ENCODE peak calls at places on chromosome X, in nine cellular contexts. S, C, P, K, Y, A, U, M and V are unnamed samples. For H3K27me3, the result is how much of the 10 kb centered on the place peaks cover.

GRCh38 chrX:103356023-103356798 is at the start of gene TCEAL9:
- DNase-seq in S (no peak), P (peak), C (peak), Y (peak), U (peak), K (peak), M (no peak), A (peak), V (peak)

GRCh38 chrX:121642415-121642814 is 595.0 kb downstream of the GLUD2 start:
- DNase-seq in U (peak), C (no peak), P (no peak), K (no peak), S (no peak), A (no peak), Y (no peak), M (no peak), V (peak)

GRCh38 chrX:43974076-43974475 is 886 bp upstream of the NDP start:
- DNase-seq in P (no peak), K (no peak), A (no peak), M (no peak), S (no peak), Y (no peak), C (no peak), U (no peak), V (peak)

GRCh38 chrX:134654398-134655012 is 3.8 kb downstream of the PLAC1 start:
- DNase-seq in M (no peak), C (no peak), Y (no peak), K (no peak), A (no peak), P (no peak), U (no peak), S (peak), V (no peak)

GRCh38 chrX:68912113-68912980 is 83.5 kb downstream of the EFNB1 start:
- DNase-seq in C (no peak), K (no peak), U (no peak), S (no peak), A (peak), Y (no peak), P (no peak), M (no peak), V (no peak)

GRCh38 chrX:153687121-153688039 is at the start of gene SLC6A8:
- DNase-seq in S (peak), M (peak), P (peak), U (peak), K (peak), Y (peak), C (peak), A (peak), V (peak)

GRCh38 chrX:151370906-151371305 is 26.1 kb upstream of the VMA21 start:
- DNase-seq in M (no peak), A (no peak), P (no peak), U (no peak), S (no peak), K (no peak), C (no peak), Y (no peak), V (no peak)

GRCh38 chrX:49919617-49920016 is 2.8 kb upstream of the CLCN5 start:
- DNase-seq in C (peak), K (peak), P (peak), U (peak), M (peak), S (peak), A (peak), Y (peak), V (no peak)

GRCh38 chrX:13837290-13837745 is 20.4 kb upstream of the GPM6B start:
- DNase-seq in K (no peak), C (no peak), A (no peak), U (no peak), Y (no peak), S (no peak), P (no peak), M (no peak), V (no peak)

GRCh38 chrX:20432048-20432447 is 165.3 kb upstream of the RPS6KA3 start:
- DNase-seq in Y (no peak), M (no peak), C (no peak), A (no peak), S (no peak), U (peak), P (peak), K (no peak), V (no peak)

GRCh38 chrX:39440734-39441305 is 639.6 kb downstream of the MID1IP1 start:
- DNase-seq in U (no peak), S (peak), Y (no peak), K (no peak), A (no peak), P (no peak), C (no peak), M (peak), V (no peak)

GRCh38 chrX:110992611-110993010 is 103.4 kb upstream of the PAK3 start:
- DNase-seq in P (peak), M (peak), K (no peak), Y (no peak), C (peak), A (no peak), U (no peak), S (peak), V (peak)

GRCh38 chrX:134625315-134625718 is 33.0 kb downstream of the PLAC1 start:
- DNase-seq in K (no peak), M (no peak), P (no peak), Y (no peak), S (no peak), C (no peak), A (no peak), U (peak), V (no peak)

GRCh38 chrX:153521034-153521433 is 3.6 kb downstream of the ATP2B3 start:
- DNase-seq in P (no peak), Y (no peak), S (no peak), C (no peak), U (no peak), A (no peak), K (no peak), M (no peak), V (peak)

GRCh38 chrX:132740316-132741123 is 217.9 kb downstream of the HS6ST2 start:
- DNase-seq in M (no peak), C (no peak), U (no peak), P (no peak), K (no peak), Y (no peak), S (no peak), A (no peak), V (no peak)

GRCh38 chrX:10634681-10635161 is 14.3 kb upstream of the MID1 start:
- DNase-seq in U (peak), Y (no peak), S (no peak), C (no peak), A (no peak), K (no peak), P (peak), M (no peak), V (peak)

GRCh38 chrX:10611441-10612090 is 8.8 kb downstream of the MID1 start:
- DNase-seq in K (no peak), C (no peak), S (no peak), M (no peak), P (no peak), A (no peak), U (no peak), Y (no peak), V (no peak)

GRCh38 chrX:131821945-131822622 is 201.0 kb upstream of the STK26 start:
- DNase-seq in U (peak), K (peak), S (peak), Y (peak), P (peak), A (peak), M (peak), C (peak), V (peak)

GRCh38 chrX:119455264-119455663 is 13.0 kb upstream of the SLC25A5 start:
- DNase-seq in Y (no peak), K (no peak), U (no peak), M (no peak), A (no peak), S (no peak), C (no peak), P (no peak), V (peak)

GRCh38 chrX:136623400-136623799 is 24.6 kb upstream of the CD40LG start:
- DNase-seq in S (no peak), A (no peak), M (no peak), P (no peak), U (no peak), K (no peak), C (no peak), Y (no peak), V (no peak)

GRCh38 chrX:96918864-96919263 is 35.2 kb downstream of the RPA4 start:
- DNase-seq in P (no peak), M (no peak), S (no peak), C (no peak), K (no peak), Y (no peak), U (no peak), A (no peak), V (no peak)

GRCh38 chrX:151013164-151013743 is 30.1 kb downstream of the HMGB3 start:
- DNase-seq in A (no peak), M (no peak), C (no peak), P (no peak), Y (no peak), U (no peak), K (no peak), S (no peak), V (no peak)

GRCh38 chrX:82813671-82814078 is 694.4 kb upstream of the POU3F4 start:
- DNase-seq in C (no peak), K (no peak), S (no peak), M (no peak), P (peak), A (no peak), Y (no peak), U (peak), V (peak)

GRCh38 chrX:150543230-150544155 is 24.9 kb upstream of the MTM1 start:
- DNase-seq in C (no peak), S (no peak), P (no peak), K (peak), M (no peak), A (no peak), Y (no peak), U (no peak), V (no peak)

GRCh38 chrX:85611926-85612325 is 232.5 kb upstream of the POF1B start:
- DNase-seq in M (peak), A (no peak), S (peak), P (no peak), C (no peak), Y (no peak), U (peak), K (no peak), V (peak)

GRCh38 chrX:20143111-20143510 is 1.5 kb upstream of the EIF1AX start:
- DNase-seq in P (no peak), S (no peak), A (no peak), C (no peak), M (no peak), K (no peak), Y (no peak), U (no peak), V (no peak)

GRCh38 chrX:78619829-78620228 is 39.3 kb downstream of the RTL3 start:
- DNase-seq in S (no peak), A (peak), Y (peak), K (peak), P (peak), M (no peak), C (no peak), U (peak), V (no peak)

GRCh38 chrX:71181558-71181909 is 36.9 kb downstream of the NLGN3 start:
- DNase-seq in C (peak), K (no peak), S (no peak), Y (peak), P (no peak), M (peak), U (no peak), A (no peak), V (no peak)

GRCh38 chrX:151722241-151722846 is 6.5 kb downstream of the FATE1 start:
- DNase-seq in A (no peak), P (no peak), K (no peak), Y (peak), C (peak), U (no peak), M (no peak), S (peak), V (no peak)

GRCh38 chrX:45445745-45446412 is 245.2 kb upstream of the DIPK2B start:
- DNase-seq in K (no peak), A (no peak), Y (no peak), U (peak), C (no peak), P (peak), M (no peak), S (peak), V (peak)

GRCh38 chrX:66110112-66110511 is 53.9 kb upstream of the HEPH start:
- DNase-seq in Y (no peak), C (no peak), U (no peak), P (no peak), S (peak), A (no peak), M (peak), K (no peak), V (peak)

GRCh38 chrX:47129879-47130358 is 14.6 kb downstream of the NDUFB11 start:
- DNase-seq in U (no peak), A (no peak), P (no peak), S (no peak), C (no peak), M (no peak), K (no peak), Y (no peak), V (no peak)
- H3K4me3 ChIP-seq in U (peak), A (peak), P (peak), S (peak), C (peak), M (peak), K (peak), Y (peak), V (peak)

DNA sequence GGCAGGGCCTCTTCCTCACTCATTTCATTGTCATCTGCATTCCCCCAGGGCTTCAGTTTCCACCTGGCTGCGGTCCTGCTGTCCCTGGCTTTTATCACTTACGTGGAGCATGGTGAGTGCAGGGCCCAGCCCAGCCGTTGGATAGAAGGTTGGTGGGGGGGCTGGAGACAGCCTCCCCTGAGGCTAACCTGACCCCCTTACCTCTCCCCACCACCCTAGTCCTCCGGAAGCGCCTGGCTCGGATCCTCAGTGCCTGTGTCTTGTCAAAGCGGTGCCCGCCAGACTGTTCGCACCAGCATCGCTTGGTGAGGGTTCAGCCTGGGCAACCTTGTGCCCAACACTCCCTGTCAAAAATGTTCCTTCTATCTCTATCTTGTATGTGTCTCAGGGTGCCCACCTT is 5.8 kb upstream of the EBP start:
- DNase-seq in Y (no peak), S (no peak), A (no peak), C (no peak), U (no peak), P (no peak), M (no peak), K (no peak), V (no peak)
- H3K27ac ChIP-seq in Y (peak), S (no peak), A (no peak), C (no peak), U (no peak), P (no peak), M (no peak), K (peak), V (no peak)

DNA sequence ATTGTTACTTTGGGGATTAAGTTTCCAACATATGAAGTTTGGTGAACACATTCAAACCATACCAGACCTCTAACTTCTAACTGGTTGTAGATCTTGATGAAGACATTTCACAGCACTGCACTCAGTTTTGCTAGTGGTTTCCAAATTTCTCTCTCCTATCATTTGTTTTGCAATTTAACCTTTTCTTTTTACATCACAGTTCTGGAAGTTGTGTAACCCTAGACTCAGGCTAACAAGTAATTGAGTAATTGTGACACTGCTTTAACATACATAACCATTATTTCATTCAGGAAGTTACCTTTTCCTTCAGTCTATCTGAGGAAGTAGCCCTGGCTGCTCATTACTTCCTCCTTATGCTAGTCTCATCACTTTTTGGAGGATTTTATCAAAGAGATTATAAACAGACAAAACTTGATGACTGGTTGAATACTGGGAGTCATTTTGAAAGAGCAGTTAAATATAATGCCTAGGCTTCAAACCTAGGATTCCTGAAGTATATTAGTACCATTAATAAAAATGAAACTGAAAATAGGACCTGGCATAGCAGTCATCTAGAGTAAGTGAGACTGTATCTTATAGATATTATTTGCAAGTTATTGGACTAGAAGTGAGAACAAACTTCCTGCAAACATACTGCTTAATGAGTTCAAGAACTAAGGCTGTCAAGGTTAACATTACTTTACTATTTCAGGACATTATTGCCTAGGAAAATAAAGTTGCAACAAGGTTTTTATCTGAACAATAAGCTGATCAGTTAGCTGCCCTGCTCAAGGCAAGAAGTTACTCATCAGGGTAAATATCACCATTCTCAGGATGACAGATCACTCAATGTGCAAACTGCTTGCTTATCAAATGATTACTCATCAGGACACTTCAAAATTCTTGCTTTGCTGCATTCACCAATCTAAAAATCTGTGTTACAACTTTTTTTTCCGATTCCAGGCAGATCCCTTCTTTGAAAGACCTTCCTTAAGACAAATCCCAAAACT is 25.6 kb upstream of the TEX13C start:
- DNase-seq in S (peak), P (no peak), C (no peak), M (peak), U (no peak), A (no peak), Y (no peak), K (no peak), V (no peak)
- H3K27me3 ChIP-seq in S (under half), P (under half), C (under half), M (under half), U (under half), A (under half), Y (under half), K (under half), V (under half)

GRCh38 chrX:107675823-107676555 is 47.7 kb downstream of the PRPS1 start:
- DNase-seq in U (no peak), P (peak), M (peak), Y (no peak), S (peak), A (no peak), K (no peak), C (peak), V (peak)
- H3K4me3 ChIP-seq in U (peak), P (peak), M (peak), Y (peak), S (peak), A (peak), K (peak), C (no peak), V (peak)

GRCh38 chrX:54808605-54809483 is 1.3 kb downstream of the MAGED2 start:
- DNase-seq in P (peak), M (peak), K (peak), A (peak), S (peak), Y (peak), U (peak), C (peak), V (peak)
- H3K27ac ChIP-seq in P (peak), M (peak), K (peak), A (peak), S (peak), Y (peak), U (peak), C (peak), V (peak)

GRCh38 chrX:100408643-100409315 is 1.3 kb downstream of the PCDH19 start:
- DNase-seq in U (no peak), P (no peak), Y (no peak), A (no peak), K (no peak), S (no peak), M (no peak), C (no peak), V (no peak)

GRCh38 chrX:100407784-100408642 is 2.1 kb downstream of the PCDH19 start:
- DNase-seq in C (no peak), Y (no peak), M (no peak), S (no peak), A (no peak), K (no peak), P (no peak), U (no peak), V (no peak)

GRCh38 chrX:100410901-100411801 is 1.1 kb upstream of the PCDH19 start:
- DNase-seq in M (no peak), A (no peak), S (no peak), P (no peak), U (no peak), K (no peak), C (no peak), Y (no peak), V (no peak)

GRCh38 chrX:100410083-100410590 is at the start of gene PCDH19:
- DNase-seq in C (peak), S (peak), P (peak), K (peak), U (peak), M (peak), A (peak), Y (peak), V (peak)

GRCh38 chrX:100409316-100410082 is 574 bp downstream of the PCDH19 start:
- DNase-seq in S (no peak), P (no peak), K (no peak), U (no peak), Y (no peak), M (no peak), A (no peak), C (no peak), V (no peak)
- H3K27me3 ChIP-seq in S (under half), P (under half), K (under half), U (under half), Y (under half), M (under half), A (under half), C (under half), V (under half)

GRCh38 chrX:33183366-33183765 is 28.0 kb downstream of the DMD start:
- DNase-seq in P (peak), M (peak), S (no peak), K (peak), A (peak), U (peak), Y (peak), C (peak), V (peak)
- H3K4me3 ChIP-seq in P (no peak), M (no peak), S (no peak), K (no peak), A (no peak), U (no peak), Y (no peak), C (no peak), V (no peak)

GRCh38 chrX:63656871-63657580 is 128.0 kb downstream of the ARHGEF9 start:
- DNase-seq in A (peak), S (no peak), K (no peak), Y (no peak), C (no peak), U (peak), M (no peak), P (peak), V (peak)
- H3K27ac ChIP-seq in A (peak), S (no peak), K (peak), Y (peak), C (no peak), U (peak), M (no peak), P (peak), V (no peak)

DNA sequence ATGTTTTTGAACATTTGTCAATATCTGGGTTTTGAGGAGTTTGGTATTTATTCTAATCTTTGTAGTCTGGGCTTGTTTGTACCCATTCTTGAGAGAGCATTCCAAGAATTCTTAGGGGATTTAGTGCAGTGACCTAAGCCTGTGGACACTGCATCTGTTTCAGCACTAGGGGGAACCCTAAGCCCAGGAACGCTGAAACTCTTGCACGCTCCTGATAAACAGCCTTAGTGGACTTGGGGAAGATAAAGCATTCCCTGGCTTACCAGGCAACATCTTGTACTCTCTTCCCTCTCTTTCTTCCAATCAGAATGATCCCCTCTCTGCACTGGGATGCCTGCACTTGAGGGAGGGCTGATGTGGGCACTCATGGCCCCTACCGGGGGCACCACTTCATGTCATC is 654.9 kb upstream of the HTR2C start:
- DNase-seq in P (peak), S (peak), U (peak), C (peak), A (no peak), M (peak), K (no peak), Y (no peak), V (peak)
- H3K27me3 ChIP-seq in P (under half), S (under half), U (under half), C (under half), A (under half), M (under half), K (under half), Y (under half), V (under half)

GRCh38 chrX:15269618-15270521 is at the start of gene ASB9:
- DNase-seq in A (peak), S (peak), M (no peak), P (peak), Y (peak), U (peak), K (peak), C (peak), V (peak)

GRCh38 chrX:15274946-15275345 is 5.1 kb upstream of the ASB9 start:
- DNase-seq in P (no peak), M (no peak), K (no peak), Y (no peak), S (no peak), U (no peak), C (no peak), A (no peak), V (no peak)

GRCh38 chrX:15269120-15269519 is 763 bp downstream of the ASB9 start:
- DNase-seq in U (no peak), P (no peak), Y (no peak), A (no peak), K (no peak), C (no peak), S (no peak), M (no peak), V (peak)
- H3K4me3 ChIP-seq in U (no peak), P (no peak), Y (no peak), A (no peak), K (peak), C (no peak), S (no peak), M (no peak), V (no peak)